ENCODE peak calls at places on chromosome X, in five cellular contexts. V is transverse colon, X is H1, S is HCT116, I is sigmoid colon. Q is an unnamed sample. For H3K27me3, the result is how much of the 10 kb centered on the place peaks cover.

GRCh38 chrX:77275392-77275791 is 171.8 kb upstream of the FGF16 start:
- DNase-seq in S (no peak), X (no peak), V (no peak), I (no peak), Q (no peak)

GRCh38 chrX:15942307-15942706 is 87.7 kb upstream of the AP1S2 start:
- DNase-seq in X (no peak), V (no peak), S (no peak), I (no peak), Q (no peak)

GRCh38 chrX:134669378-134670098 is 11.3 kb upstream of the PLAC1 start:
- DNase-seq in V (peak), I (peak), S (no peak), X (no peak), Q (no peak)

GRCh38 chrX:152819732-152820131 is 10.8 kb downstream of the CETN2 start:
- DNase-seq in I (no peak), X (no peak), V (no peak), S (no peak), Q (no peak)

GRCh38 chrX:134661295-134661694 is 3.0 kb upstream of the PLAC1 start:
- DNase-seq in X (no peak), I (no peak), S (no peak), V (no peak), Q (no peak)

GRCh38 chrX:153953342-153953830 is 8.9 kb upstream of the RENBP start:
- DNase-seq in V (peak), X (no peak), I (peak), S (no peak), Q (peak)

GRCh38 chrX:136318895-136319597 is 18.3 kb downstream of the ADGRG4 start:
- DNase-seq in X (no peak), I (no peak), S (no peak), V (no peak), Q (no peak)

GRCh38 chrX:74133156-74133796 is 170.7 kb upstream of the ZCCHC13 start:
- DNase-seq in I (no peak), S (peak), X (no peak), V (no peak), Q (peak)

GRCh38 chrX:96770315-96770714 is 85.7 kb downstream of the DIAPH2 start:
- DNase-seq in V (no peak), X (no peak), S (no peak), I (no peak), Q (no peak)

GRCh38 chrX:52867610-52868348 is at the start of gene XAGE3:
- DNase-seq in S (no peak), V (no peak), X (no peak), I (no peak), Q (no peak)

GRCh38 chrX:10833299-10834169 is 213.1 kb upstream of the MID1 start:
- DNase-seq in V (peak), I (peak), X (peak), S (no peak), Q (no peak)

GRCh38 chrX:46630141-46630540 is 56.6 kb downstream of the CHST7 start:
- DNase-seq in I (no peak), V (no peak), S (no peak), X (no peak), Q (no peak)

GRCh38 chrX:65667503-65668355 is at the start of gene MSN:
- DNase-seq in S (no peak), I (peak), X (no peak), V (peak), Q (peak)

GRCh38 chrX:102833136-102833535 is 103.9 kb upstream of the RAB40AL start:
- DNase-seq in I (no peak), S (no peak), X (no peak), V (no peak), Q (no peak)

GRCh38 chrX:77565278-77565677 is 118.1 kb downstream of the FGF16 start:
- DNase-seq in V (no peak), I (no peak), S (no peak), X (no peak), Q (no peak)

GRCh38 chrX:155819966-155820491 is 61.1 kb upstream of the VAMP7 start:
- DNase-seq in S (peak), I (peak), X (peak), V (peak), Q (peak)

GRCh38 chrX:31570658-31571057 is 498.8 kb upstream of the FTHL17 start:
- DNase-seq in S (no peak), I (no peak), V (no peak), X (no peak), Q (no peak)

GRCh38 chrX:154531626-154532025 is 15.0 kb downstream of the G6PD start:
- DNase-seq in V (no peak), I (no peak), S (no peak), X (no peak), Q (no peak)

GRCh38 chrX:70087857-70088256 is 25.6 kb downstream of the OTUD6A start:
- DNase-seq in V (no peak), S (no peak), X (no peak), I (no peak), Q (no peak)

GRCh38 chrX:96575011-96575410 is 109.6 kb upstream of the DIAPH2 start:
- DNase-seq in V (no peak), S (no peak), I (no peak), X (no peak), Q (no peak)

GRCh38 chrX:107724653-107725052 is 50.9 kb downstream of the TSC22D3 start:
- DNase-seq in X (no peak), S (no peak), V (no peak), I (no peak), Q (no peak)

GRCh38 chrX:56759736-56760409 is 30.8 kb downstream of the NBDY start:
- DNase-seq in S (no peak), V (no peak), X (no peak), I (peak), Q (no peak)

GRCh38 chrX:110228453-110228852 is 89.4 kb downstream of the AMMECR1 start:
- DNase-seq in S (no peak), X (no peak), I (no peak), V (no peak), Q (no peak)

GRCh38 chrX:39469126-39469525 is 628.6 kb downstream of the BCOR start:
- DNase-seq in I (no peak), X (no peak), S (no peak), V (no peak), Q (no peak)

GRCh38 chrX:18871161-18871880 is 112.6 kb downstream of the PHKA2 start:
- DNase-seq in V (no peak), X (no peak), I (no peak), S (no peak), Q (no peak)

GRCh38 chrX:96540111-96540631 is 144.5 kb upstream of the DIAPH2 start:
- DNase-seq in S (no peak), V (no peak), I (no peak), X (no peak), Q (no peak)

GRCh38 chrX:13659057-13659456 is 6.1 kb downstream of the TCEANC start:
- DNase-seq in V (no peak), X (no peak), I (no peak), S (no peak), Q (peak)

GRCh38 chrX:85327060-85327333 is 52.5 kb downstream of the POF1B start:
- DNase-seq in V (no peak), X (no peak), I (peak), S (no peak), Q (no peak)

GRCh38 chrX:50154429-50154828 is 46.4 kb downstream of the AKAP4 start:
- DNase-seq in V (no peak), X (no peak), S (no peak), I (no peak), Q (no peak)

GRCh38 chrX:47247206-47247998 is 14.6 kb downstream of the USP11 start:
- DNase-seq in S (no peak), X (no peak), V (no peak), I (peak), Q (no peak)

GRCh38 chrX:135740683-135741149 is 27.3 kb downstream of the CT45A3 start:
- DNase-seq in S (peak), V (peak), X (no peak), I (no peak), Q (peak)

GRCh38 chrX:133254666-133255065 is 36.5 kb upstream of the TFDP3 start:
- DNase-seq in V (no peak), I (no peak), S (no peak), X (no peak), Q (no peak)

GRCh38 chrX:136417806-136418205 is 69.9 kb upstream of the BRS3 start:
- DNase-seq in S (no peak), X (no peak), I (no peak), V (no peak), Q (no peak)

GRCh38 chrX:34197946-34198345 is 65.8 kb upstream of the FAM47A start:
- DNase-seq in X (no peak), S (no peak), V (no peak), I (no peak), Q (no peak)

GRCh38 chrX:111244238-111244750 is 26.0 kb downstream of the CAPN6 start:
- DNase-seq in I (no peak), V (no peak), S (peak), X (no peak), Q (no peak)

GRCh38 chrX:16444353-16444752 is 205.6 kb upstream of the S100G start:
- DNase-seq in S (no peak), V (no peak), X (no peak), I (no peak), Q (no peak)

GRCh38 chrX:75038925-75039324 is 113.7 kb upstream of the NEXMIF start:
- DNase-seq in V (no peak), S (peak), I (no peak), X (no peak), Q (peak)

GRCh38 chrX:10797493-10797892 is 177.1 kb upstream of the MID1 start:
- DNase-seq in I (no peak), S (no peak), V (no peak), X (no peak), Q (no peak)

GRCh38 chrX:108735680-108736508 is 469 bp downstream of the IRS4 start:
- DNase-seq in I (no peak), X (no peak), S (no peak), V (no peak), Q (no peak)
- H3K27me3 ChIP-seq in I (under half), X (under half), S (under half), V (half or more), Q (under half)

DNA sequence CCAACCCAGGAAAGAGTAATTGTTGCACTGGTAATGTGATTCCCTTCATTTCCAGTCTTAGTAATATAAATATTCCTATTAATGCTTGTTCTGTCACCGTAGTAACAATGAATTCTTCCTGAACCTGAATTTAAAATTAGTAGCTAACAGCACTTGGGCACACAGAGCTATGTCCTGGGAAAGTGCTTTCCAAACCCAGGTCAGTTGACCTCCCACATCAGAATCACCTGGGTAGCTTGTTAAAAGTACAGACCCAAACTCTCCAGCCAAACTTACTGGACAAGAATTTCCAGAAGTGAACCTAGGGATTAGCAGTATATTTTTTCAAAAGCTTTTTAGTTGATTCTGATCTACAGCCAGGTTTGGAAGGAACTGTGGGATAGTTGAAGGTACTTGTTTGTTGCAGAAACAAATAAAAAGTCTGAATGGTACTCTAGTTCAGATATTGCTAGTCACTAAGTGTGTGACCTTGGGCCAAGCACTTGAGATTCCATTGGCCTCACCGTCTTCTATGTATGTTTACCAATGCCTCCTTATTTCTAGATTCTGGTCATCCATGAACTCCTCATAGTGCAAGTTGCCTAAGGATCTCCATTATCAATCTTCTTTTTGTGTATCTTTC is 192.9 kb upstream of the CNKSR2 start:
- DNase-seq in V (no peak), S (no peak), X (no peak), I (no peak), Q (no peak)
- TF ChIP-seq POLR2AphosphoS5 in V (no peak), S (no peak), X (no peak), I (no peak), Q (no peak)

DNA sequence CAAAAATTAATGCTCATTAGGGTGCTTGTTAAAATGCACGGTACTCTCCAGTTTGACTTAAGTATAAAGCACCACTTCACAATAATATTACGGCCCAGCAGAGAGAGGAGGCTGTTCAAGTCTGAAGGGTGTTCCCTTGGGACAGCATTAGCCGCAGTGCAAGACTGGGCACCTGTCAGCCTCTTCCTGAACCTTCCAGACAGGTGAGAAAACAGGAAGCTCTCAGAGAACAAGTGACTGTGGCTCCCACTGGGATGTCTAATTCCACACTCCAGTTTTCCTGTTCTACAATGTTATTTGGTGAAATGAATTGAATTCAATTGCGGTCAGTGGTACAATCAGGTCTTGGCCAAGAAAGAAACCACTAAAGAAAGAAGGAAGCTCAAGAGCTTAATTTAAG is 414.4 kb downstream of the SMARCA1 start:
- DNase-seq in I (no peak), X (no peak), S (no peak), V (no peak), Q (no peak)
- H3K27me3 ChIP-seq in I (under half), X (under half), S (under half), V (under half), Q (under half)

GRCh38 chrX:24647257-24648058 is at the start of gene PCYT1B:
- DNase-seq in V (peak), X (peak), I (peak), S (no peak), Q (peak)
- TF ChIP-seq POLR2AphosphoS5 in V (no peak), X (no peak), I (no peak), S (no peak), Q (no peak)

GRCh38 chrX:26871967-26872366 is 591.2 kb downstream of the PPP4R3C start:
- DNase-seq in I (no peak), V (no peak), S (no peak), X (no peak), Q (no peak)

DNA sequence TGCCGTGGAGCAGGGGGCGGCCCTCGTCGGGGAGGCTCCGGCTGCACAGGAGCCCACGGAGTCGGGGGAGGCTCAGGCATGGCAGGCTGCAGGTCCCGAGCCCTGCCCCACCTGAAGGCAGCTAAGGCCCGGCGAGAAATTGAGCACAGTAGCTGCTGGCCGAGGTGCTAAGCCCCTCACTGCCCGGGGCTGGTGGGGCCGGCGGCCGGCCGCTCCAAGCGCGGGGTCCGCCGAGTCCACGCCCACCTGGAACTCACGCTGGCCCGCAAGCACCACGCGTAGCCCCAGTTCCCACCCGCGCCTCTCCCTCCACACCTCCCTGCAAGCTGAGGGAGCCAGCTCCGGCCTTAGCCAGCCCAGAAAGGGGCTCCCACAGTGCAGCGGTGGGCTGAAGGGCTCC is 589.4 kb downstream of the PPP4R3C start:
- DNase-seq in S (no peak), I (no peak), X (no peak), V (no peak), Q (no peak)
- H3K27me3 ChIP-seq in S (under half), I (under half), X (under half), V (under half), Q (under half)

DNA sequence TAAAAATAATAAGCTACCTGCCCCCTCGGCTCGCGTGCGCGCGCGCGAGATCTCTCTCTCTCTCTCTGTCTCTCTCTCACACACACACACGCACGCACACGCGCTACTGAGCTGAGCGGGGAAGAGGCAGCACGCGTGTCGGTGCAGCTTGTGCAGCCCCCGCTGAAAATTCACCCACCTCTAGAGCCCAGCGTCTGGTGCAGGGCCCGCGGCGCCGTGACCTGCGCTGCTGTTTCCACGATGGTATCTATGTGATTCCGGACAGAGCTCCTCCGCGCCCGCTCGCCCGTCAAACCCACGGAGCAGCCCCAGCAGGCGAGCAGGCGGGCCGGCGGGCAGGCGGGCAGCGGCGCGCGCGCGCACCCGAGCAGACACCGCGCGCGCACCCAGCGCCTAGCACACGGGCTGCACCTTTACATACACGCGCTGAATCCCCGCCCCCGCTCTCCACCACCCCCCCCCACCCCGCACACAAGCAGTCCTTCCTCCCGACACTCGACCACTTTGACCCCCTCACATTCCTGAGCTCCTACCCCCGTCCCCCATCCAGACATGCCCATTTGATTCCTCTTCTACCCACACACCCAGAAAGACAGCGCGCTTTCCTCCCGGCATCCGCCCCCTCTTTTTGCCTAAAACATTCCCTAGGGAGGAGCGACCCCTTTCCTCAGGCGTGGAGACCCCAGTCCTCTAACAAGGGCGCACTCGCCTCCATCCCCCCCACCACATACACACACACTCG is 1.0 kb downstream of the SLITRK4 start:
- DNase-seq in I (no peak), S (no peak), V (no peak), X (no peak), Q (no peak)
- TF ChIP-seq POLR2AphosphoS5 in I (no peak), S (no peak), V (no peak), X (no peak), Q (no peak)

DNA sequence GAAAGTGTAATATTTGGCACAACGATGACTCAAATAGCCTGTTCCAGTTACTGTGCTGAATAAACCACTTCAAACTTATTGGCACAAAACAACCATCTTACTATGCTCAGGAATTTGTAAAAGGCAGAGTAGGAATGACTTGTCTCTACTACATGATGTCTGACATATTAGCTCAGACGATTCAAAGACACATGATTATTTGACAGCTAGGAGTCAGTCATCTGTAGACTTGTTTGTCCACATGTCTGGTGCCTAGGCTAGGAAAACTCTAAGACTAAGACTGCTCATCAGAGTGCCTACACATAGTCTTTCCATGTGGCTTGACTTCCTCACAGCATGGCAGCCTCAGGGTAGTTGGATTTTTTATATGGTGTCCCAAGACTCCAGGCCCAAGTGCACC is 154.5 kb downstream of the FANCB start:
- DNase-seq in X (no peak), S (no peak), V (no peak), I (no peak), Q (no peak)
- H3K27me3 ChIP-seq in X (under half), S (under half), V (under half), I (under half), Q (under half)